ENCODE peak calls at places on chromosome 20, in seven cellular contexts. U is tibial artery; V is heart right ventricle; F is WERI-Rb-1; K is hepatocyte; P is CD4-positive, alpha-beta T cell; T is dorsolateral prefrontal cortex. X is an unnamed sample.

GRCh38 chr20:5835870-5836269 is 85.7 kb downstream of the SHLD1 start:
- DNase-seq in U (no peak), V (no peak), F (no peak), K (no peak), P (no peak), T (no peak), X (no peak)

GRCh38 chr20:39568090-39568489 is 605.9 kb downstream of the DHX35 start:
- DNase-seq in U (no peak), V (no peak), F (no peak), K (no peak), P (no peak), T (no peak), X (no peak)

GRCh38 chr20:11849270-11849920 is 68.3 kb upstream of the BTBD3 start:
- DNase-seq in U (no peak), V (no peak), F (peak), K (no peak), P (no peak), T (no peak), X (no peak)

GRCh38 chr20:22863881-22864280 is 171.2 kb upstream of the SSTR4 start:
- DNase-seq in U (no peak), V (no peak), F (no peak), K (no peak), P (no peak), T (no peak), X (no peak)

GRCh38 chr20:45432294-45432693 is 16.4 kb downstream of the PIGT start:
- DNase-seq in U (no peak), V (no peak), F (no peak), K (no peak), P (no peak), T (no peak), X (no peak)

GRCh38 chr20:4780245-4780644 is 58.5 kb downstream of the PRND start:
- DNase-seq in U (no peak), V (no peak), F (no peak), K (no peak), P (no peak), T (no peak), X (no peak)

GRCh38 chr20:51579137-51579536 is 36.6 kb upstream of the NFATC2 start:
- DNase-seq in U (no peak), V (no peak), F (peak), K (peak), P (no peak), T (no peak), X (no peak)

GRCh38 chr20:4154958-4155411 is 139.6 kb upstream of the RNF24 start:
- DNase-seq in U (no peak), V (peak), F (no peak), K (no peak), P (no peak), T (no peak), X (peak)

DNA sequence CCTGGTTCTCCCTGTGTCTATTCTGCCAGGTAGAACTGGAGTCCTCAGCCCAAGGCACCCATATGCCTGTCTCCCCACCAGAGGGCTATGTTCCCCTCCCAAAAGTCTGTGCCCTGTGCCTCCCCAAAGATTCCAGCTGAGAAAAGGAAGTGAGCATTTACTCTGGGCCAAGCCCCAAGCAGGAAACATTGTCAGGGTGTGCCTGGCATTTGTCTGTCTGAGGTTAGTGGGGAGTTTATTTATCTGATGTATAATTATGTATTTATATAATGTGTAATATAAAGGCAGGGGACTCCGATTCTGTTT is 5.6 kb downstream of the GDF5 start:
- DNase-seq in U (no peak), V (no peak), F (no peak), K (no peak), P (no peak), T (no peak), X (no peak)
- TF ChIP-seq CTCF in U (no peak), V (no peak), F (peak), K (no peak), P (no peak), T (no peak), X (no peak)

GRCh38 chr20:20084296-20084752 is 32.0 kb downstream of the CFAP61 start:
- DNase-seq in U (no peak), V (no peak), F (no peak), K (no peak), P (no peak), T (peak), X (no peak)

GRCh38 chr20:20085812-20086211 is 33.5 kb downstream of the CFAP61 start:
- DNase-seq in U (peak), V (peak), F (no peak), K (no peak), P (no peak), T (no peak), X (no peak)

GRCh38 chr20:20079102-20079784 is 26.9 kb downstream of the CFAP61 start:
- DNase-seq in U (no peak), V (no peak), F (no peak), K (no peak), P (no peak), T (no peak), X (no peak)

GRCh38 chr20:20085071-20085470 is 32.7 kb downstream of the CFAP61 start:
- DNase-seq in U (peak), V (peak), F (no peak), K (no peak), P (no peak), T (no peak), X (no peak)

DNA sequence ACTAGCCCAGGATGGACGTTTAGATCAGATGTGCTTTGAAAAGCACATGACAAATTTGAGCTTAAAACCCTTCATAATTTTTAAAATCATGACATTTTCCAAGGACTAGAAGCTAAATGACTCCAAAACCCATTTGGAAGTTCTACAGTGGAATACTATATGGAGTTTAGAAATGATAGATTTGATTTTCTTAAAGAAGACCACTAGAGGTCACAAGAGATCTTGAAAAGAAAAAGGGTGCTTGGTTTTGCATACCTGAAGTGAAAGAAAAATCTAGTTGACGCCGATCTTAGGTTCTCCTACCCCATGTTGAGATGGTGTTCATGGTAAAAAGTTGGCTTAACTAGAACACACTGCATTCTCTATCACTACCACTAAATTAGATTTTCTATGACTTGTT is 31.5 kb downstream of the CFAP61 start:
- DNase-seq in U (no peak), V (no peak), F (no peak), K (peak), P (no peak), T (no peak), X (no peak)
- TF ChIP-seq CTCF in U (peak), V (peak), F (peak), K (peak), P (peak), T (peak), X (peak)

DNA sequence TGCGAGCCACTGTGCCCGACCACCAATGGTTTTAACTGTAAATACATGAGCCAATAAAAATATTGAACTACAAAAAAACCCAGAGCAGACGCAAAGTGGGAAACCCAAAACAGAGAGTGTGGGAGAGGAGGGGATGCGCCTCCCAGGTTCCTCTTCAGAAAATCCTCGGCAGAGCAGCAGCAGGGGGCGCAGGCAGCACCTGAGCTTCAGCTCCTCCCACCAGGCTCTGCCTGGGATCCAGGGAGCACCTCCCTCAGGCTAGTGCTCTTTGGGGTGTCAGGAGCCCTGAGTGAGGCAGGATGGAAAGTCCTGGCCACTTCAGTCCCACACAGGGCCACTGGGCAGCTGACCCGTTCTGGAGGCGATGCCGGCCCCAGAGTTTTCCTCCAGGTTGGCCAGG is 536.9 kb upstream of the CDH4 start:
- DNase-seq in U (no peak), V (no peak), F (peak), K (no peak), P (no peak), T (no peak), X (no peak)
- TF ChIP-seq CTCF in U (no peak), V (no peak), F (peak), K (no peak), P (no peak), T (no peak), X (no peak)

GRCh38 chr20:62900052-62900691 is 26.1 kb downstream of the DIDO1 start:
- DNase-seq in U (peak), V (peak), F (peak), K (peak), P (peak), T (peak), X (peak)
- TF ChIP-seq CTCF in U (peak), V (peak), F (peak), K (peak), P (peak), T (peak), X (peak)

GRCh38 chr20:2220298-2220697 is 75.5 kb upstream of the TGM3 start:
- DNase-seq in U (no peak), V (no peak), F (no peak), K (no peak), P (no peak), T (no peak), X (no peak)

GRCh38 chr20:2212457-2213005 is 83.3 kb upstream of the TGM3 start:
- DNase-seq in U (no peak), V (no peak), F (no peak), K (no peak), P (no peak), T (no peak), X (peak)

GRCh38 chr20:2219481-2220006 is 76.3 kb upstream of the TGM3 start:
- DNase-seq in U (no peak), V (no peak), F (no peak), K (no peak), P (no peak), T (no peak), X (no peak)

GRCh38 chr20:2221933-2222332 is 73.9 kb upstream of the TGM3 start:
- DNase-seq in U (no peak), V (no peak), F (no peak), K (no peak), P (no peak), T (no peak), X (no peak)

GRCh38 chr20:2217857-2218529 is 77.8 kb upstream of the TGM3 start:
- DNase-seq in U (no peak), V (peak), F (no peak), K (no peak), P (no peak), T (no peak), X (peak)
- TF ChIP-seq CTCF in U (no peak), V (no peak), F (no peak), K (no peak), P (no peak), T (no peak), X (no peak)

DNA sequence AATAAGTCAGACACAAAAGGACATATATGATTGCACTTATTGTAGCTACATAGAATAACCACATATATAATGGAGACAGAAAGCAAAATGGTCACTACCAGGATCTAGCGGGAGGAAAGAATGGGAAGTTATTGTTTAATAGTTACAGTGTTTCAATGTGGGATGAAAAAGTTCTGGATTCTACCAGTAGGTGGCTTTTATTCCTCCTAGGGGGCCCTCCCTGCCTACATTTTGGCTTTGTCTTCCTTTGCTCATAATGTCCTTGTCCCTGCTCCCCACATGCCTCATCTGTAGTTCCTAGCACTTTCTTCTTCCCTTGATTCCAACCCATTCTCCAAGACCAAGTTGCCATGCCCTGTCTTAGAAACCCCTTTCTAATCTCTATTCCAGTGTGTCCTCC is 16.3 kb downstream of the ZNF133 start:
- DNase-seq in U (no peak), V (no peak), F (no peak), K (no peak), P (no peak), T (no peak), X (no peak)
- TF ChIP-seq CTCF in U (no peak), V (no peak), F (peak), K (no peak), P (no peak), T (peak), X (no peak)

GRCh38 chr20:32485126-32485769 is 99.9 kb downstream of the NOL4L start:
- DNase-seq in U (peak), V (peak), F (peak), K (peak), P (peak), T (peak), X (peak)
- TF ChIP-seq CTCF in U (peak), V (peak), F (peak), K (peak), P (peak), T (peak), X (peak)

GRCh38 chr20:43571310-43571709 is 12.5 kb downstream of the SGK2 start:
- DNase-seq in U (no peak), V (no peak), F (no peak), K (no peak), P (no peak), T (no peak), X (no peak)
- TF ChIP-seq CTCF in U (no peak), V (no peak), F (no peak), K (no peak), P (no peak), T (no peak), X (no peak)